ENCODE peak calls at places on chromosomes 5 and 9, in eight cellular contexts. T is left lung, D is cerebellum, I is endothelial cell, E is EH, S is HuH-7, Y is uterus, H is GM03348. M is an unnamed sample.

GRCh38 chr9:2299156-2299842 is 284.2 kb downstream of the SMARCA2 start:
- DNase-seq in T (peak), D (no peak), I (no peak), E (peak), S (no peak), Y (no peak), H (no peak), M (no peak)

GRCh38 chr5:59034498-59035186 is 451.8 kb downstream of the RAB3C start:
- DNase-seq in T (no peak), D (peak), I (no peak), E (peak), S (no peak), Y (no peak), H (peak), M (no peak)

GRCh38 chr5:56457887-56458451 is 224.8 kb upstream of the ANKRD55 start:
- DNase-seq in T (no peak), D (peak), I (no peak), E (peak), S (no peak), Y (no peak), H (peak), M (peak)

GRCh38 chr9:27261517-27262211 is 35.3 kb downstream of the EQTN start:
- DNase-seq in T (no peak), D (no peak), I (no peak), E (peak), S (no peak), Y (no peak), H (no peak), M (no peak)

GRCh38 chr9:5326893-5327548 is 12.7 kb downstream of the RLN1 start:
- DNase-seq in T (peak), D (no peak), I (peak), E (no peak), S (no peak), Y (no peak), H (no peak), M (no peak)

GRCh38 chr5:171207256-171207866 is 101.7 kb upstream of the TLX3 start:
- DNase-seq in T (no peak), D (no peak), I (peak), E (peak), S (peak), Y (no peak), H (peak), M (no peak)

GRCh38 chr5:73901455-73901854 is 275.5 kb downstream of the ARHGEF28 start:
- DNase-seq in T (no peak), D (no peak), I (no peak), E (peak), S (peak), Y (no peak), H (no peak), M (no peak)

GRCh38 chr5:161549106-161549505 is 2.6 kb upstream of the GABRB2 start:
- DNase-seq in T (no peak), D (peak), I (no peak), E (no peak), S (no peak), Y (no peak), H (no peak), M (peak)

GRCh38 chr9:130991227-130992058 is 17.5 kb upstream of the LAMC3 start:
- DNase-seq in T (no peak), D (no peak), I (no peak), E (no peak), S (no peak), Y (no peak), H (no peak), M (no peak)

GRCh38 chr9:93890436-93890935 is 64.7 kb downstream of the BARX1 start:
- DNase-seq in T (no peak), D (no peak), I (no peak), E (no peak), S (no peak), Y (no peak), H (no peak), M (no peak)

GRCh38 chr5:176548967-176549444 is at the start of gene CDHR2:
- DNase-seq in T (no peak), D (no peak), I (no peak), E (no peak), S (peak), Y (no peak), H (no peak), M (no peak)

GRCh38 chr5:67085616-67086015 is 111.0 kb downstream of the CD180 start:
- DNase-seq in T (no peak), D (no peak), I (no peak), E (no peak), S (no peak), Y (no peak), H (no peak), M (no peak)

GRCh38 chr5:1315018-1315708 is 20.3 kb upstream of the TERT start:
- DNase-seq in T (no peak), D (no peak), I (no peak), E (no peak), S (no peak), Y (no peak), H (no peak), M (no peak)

GRCh38 chr9:119368681-119369581 is at the start of gene BRINP1:
- DNase-seq in T (peak), D (peak), I (peak), E (peak), S (no peak), Y (no peak), H (peak), M (peak)

GRCh38 chr5:37816883-37817282 is 23.0 kb downstream of the GDNF start:
- DNase-seq in T (no peak), D (peak), I (no peak), E (peak), S (no peak), Y (no peak), H (no peak), M (peak)

GRCh38 chr5:107401470-107402085 is 269.2 kb downstream of the EFNA5 start:
- DNase-seq in T (no peak), D (peak), I (no peak), E (no peak), S (no peak), Y (no peak), H (no peak), M (peak)

GRCh38 chr5:38069360-38069759 is 189.0 kb upstream of the EGFLAM start:
- DNase-seq in T (no peak), D (peak), I (no peak), E (no peak), S (no peak), Y (no peak), H (no peak), M (no peak)

GRCh38 chr5:6551287-6551954 is 81.4 kb downstream of the NSUN2 start:
- DNase-seq in T (no peak), D (no peak), I (no peak), E (peak), S (no peak), Y (no peak), H (no peak), M (no peak)

GRCh38 chr5:135221696-135222095 is 177.3 kb downstream of the MACROH2A1 start:
- DNase-seq in T (no peak), D (no peak), I (no peak), E (no peak), S (no peak), Y (no peak), H (no peak), M (no peak)

GRCh38 chr5:61919920-61920319 is 386.1 kb upstream of the KIF2A start:
- DNase-seq in T (peak), D (no peak), I (no peak), E (no peak), S (peak), Y (no peak), H (no peak), M (no peak)